ENCODE peak calls at places on chromosomes 1 and 21, in five cellular contexts. R is adipocyte, F is GM06990, D is WTC11, C is dermis blood vessel endothelial cell. N is an unnamed sample.

GRCh38 chr1:59769412-59770095 is 45.2 kb upstream of the HOOK1 start:
- DNase-seq in R (no peak), F (no peak), D (no peak), C (no peak), N (no peak)

GRCh38 chr1:33460947-33461629 is 11.4 kb upstream of the ZSCAN20 start:
- DNase-seq in D (no peak), R (no peak), F (peak; percentile 55), C (peak; percentile 13), N (peak; percentile 84)

GRCh38 chr1:79100385-79100784 is 93.9 kb upstream of the ADGRL4 start:
- DNase-seq in D (no peak), F (no peak), R (peak; percentile 43), C (peak; percentile 58), N (no peak)

GRCh38 chr1:24952413-24952841 is 22.4 kb upstream of the RUNX3 start:
- DNase-seq in F (no peak), R (no peak), D (no peak), C (no peak), N (no peak)

GRCh38 chr1:239951518-239952130 is 140.1 kb upstream of the FMN2 start:
- DNase-seq in F (no peak), D (peak; percentile 64), R (peak; percentile 91), C (peak; percentile 77), N (peak; percentile 17)

GRCh38 chr1:54327386-54328116 is 78.6 kb downstream of the SSBP3 start:
- DNase-seq in C (peak; percentile 35), F (no peak), D (no peak), R (peak; percentile 62), N (peak; percentile 46)

GRCh38 chr1:150560011-150560438 is 10.8 kb downstream of the ADAMTSL4 start:
- DNase-seq in D (peak; percentile 87), F (peak; percentile 70), C (peak; percentile 85), R (peak; percentile 83), N (peak; percentile 79)

GRCh38 chr1:61406467-61406866 is 318.5 kb downstream of the TM2D1 start:
- DNase-seq in F (no peak), D (no peak), C (no peak), R (no peak), N (no peak)

GRCh38 chr21:42862774-42863503 is 16.4 kb downstream of the WDR4 start:
- DNase-seq in F (no peak), R (no peak), D (peak; percentile 61), C (no peak), N (no peak)

GRCh38 chr1:97573560-97573959 is 347.3 kb downstream of the DPYD start:
- DNase-seq in F (no peak), R (peak; percentile 67), C (no peak), D (no peak), N (no peak)

GRCh38 chr1:24321150-24321549 is 2.0 kb downstream of the GRHL3 start:
- DNase-seq in D (no peak), F (no peak), C (no peak), R (no peak), N (no peak)

GRCh38 chr1:210363119-210363518 is 34.4 kb downstream of the HHAT start:
- DNase-seq in D (no peak), C (no peak), R (no peak), F (no peak), N (no peak)

GRCh38 chr1:207040181-207040533 is 7.6 kb upstream of the C1orf116 start:
- DNase-seq in R (peak; percentile 52), D (no peak), F (no peak), C (no peak), N (no peak)

GRCh38 chr1:153775432-153776311 is 465 bp downstream of the SLC27A3 start:
- DNase-seq in R (peak; percentile 71), D (peak; percentile 95), C (peak; percentile 58), F (peak; percentile 81), N (peak; percentile 74)

GRCh38 chr1:2198571-2198970 is 4.0 kb upstream of the FAAP20 start:
- DNase-seq in D (no peak), F (no peak), C (no peak), R (no peak), N (no peak)

GRCh38 chr1:85195703-85196102 is 5.1 kb downstream of the SYDE2 start:
- DNase-seq in C (no peak), F (no peak), D (no peak), R (peak; percentile 13), N (no peak)

GRCh38 chr1:32903991-32904776 is 3.0 kb upstream of the TMEM54 start:
- DNase-seq in C (no peak), D (no peak), R (no peak), F (no peak), N (no peak)

GRCh38 chr21:39034590-39035536 is 148.4 kb downstream of the PSMG1 start:
- DNase-seq in R (no peak), F (no peak), C (no peak), D (no peak), N (no peak)

GRCh38 chr1:160351629-160352028 is 8.4 kb downstream of the NCSTN start:
- DNase-seq in D (no peak), F (no peak), R (no peak), C (no peak), N (no peak)

N was measured in germinal center.